ENCODE peak calls at places on chromosomes 2 and 18, in nine cellular contexts. S is fibroblast of lung; B is MM.1S; K is CD8-positive, alpha-beta memory T cell; Q is Karpas-422; F is GM23248; G is psoas muscle; C is IMR-90; M is A549. Z is an unnamed sample.

GRCh38 chr2:2582998-2583545 is 252.0 kb upstream of the MYT1L start:
- DNase-seq in C (no peak), B (no peak), G (no peak), Q (no peak), M (no peak), F (no peak), S (no peak), K (no peak), Z (no peak)

GRCh38 chr2:163157891-163158511 is 319.4 kb upstream of the KCNH7 start:
- DNase-seq in F (peak; percentile 72), K (no peak), M (no peak), Q (no peak), C (peak; percentile 89), G (no peak), B (no peak), S (peak; percentile 72), Z (no peak)

GRCh38 chr2:166138144-166138543 is 10.3 kb upstream of the SCN1A start:
- DNase-seq in C (no peak), G (no peak), S (no peak), M (no peak), K (no peak), Q (no peak), B (no peak), F (no peak), Z (no peak)

GRCh38 chr18:69599377-69599776 is 198.7 kb downstream of the DOK6 start:
- DNase-seq in M (no peak), Q (no peak), C (no peak), G (no peak), F (no peak), B (no peak), K (no peak), S (no peak), Z (no peak)

GRCh38 chr2:63189026-63189425 is 138.4 kb downstream of the OTX1 start:
- DNase-seq in M (peak; percentile 74), F (peak; percentile 72), K (no peak), S (peak; percentile 47), G (no peak), C (peak; percentile 44), Q (peak; percentile 84), B (peak; percentile 76), Z (no peak)

GRCh38 chr2:2848621-2849443 is 517.8 kb upstream of the MYT1L start:
- DNase-seq in F (no peak), G (no peak), K (no peak), M (no peak), B (no peak), C (no peak), S (no peak), Q (no peak), Z (no peak)

GRCh38 chr2:217909156-217909820 is 93.5 kb downstream of the TNS1 start:
- DNase-seq in C (no peak), B (no peak), S (no peak), Q (peak; percentile 60), G (peak; percentile 35), K (no peak), F (no peak), M (no peak), Z (no peak)

GRCh38 chr2:66576381-66577330 is 141.7 kb downstream of the MEIS1 start:
- DNase-seq in S (peak; percentile 89), F (peak; percentile 68), M (peak; percentile 37), Q (no peak), K (no peak), B (no peak), C (peak; percentile 79), G (peak; percentile 48), Z (no peak)

GRCh38 chr2:229601396-229601795 is 113.0 kb downstream of the DNER start:
- DNase-seq in F (peak; percentile 9), C (no peak), Q (no peak), M (no peak), B (no peak), K (no peak), S (no peak), G (no peak), Z (no peak)

GRCh38 chr2:215238485-215239098 is 73.3 kb upstream of the ATIC start:
- DNase-seq in F (peak; percentile 16), M (no peak), G (no peak), Q (no peak), B (no peak), S (peak; percentile 6), K (no peak), C (no peak), Z (no peak)

GRCh38 chr2:183021613-183022012 is 16.6 kb downstream of the NCKAP1 start:
- DNase-seq in Q (no peak), B (no peak), C (no peak), K (no peak), S (no peak), M (no peak), F (no peak), G (no peak), Z (no peak)

GRCh38 chr18:48893559-48894265 is 57.1 kb downstream of the SMAD7 start:
- DNase-seq in B (no peak), S (no peak), F (no peak), C (no peak), G (no peak), M (no peak), Q (no peak), K (no peak), Z (no peak)

GRCh38 chr18:48894799-48895346 is 55.9 kb downstream of the SMAD7 start:
- DNase-seq in C (no peak), F (no peak), S (no peak), B (no peak), M (no peak), Q (no peak), K (no peak), G (no peak), Z (no peak)

GRCh38 chr18:48892146-48892855 is 58.5 kb downstream of the SMAD7 start:
- DNase-seq in C (no peak), Q (no peak), M (no peak), F (no peak), K (no peak), G (no peak), B (no peak), S (no peak), Z (no peak)

GRCh38 chr18:48893061-48893558 is 57.7 kb downstream of the SMAD7 start:
- DNase-seq in Q (no peak), S (no peak), B (no peak), C (no peak), G (no peak), M (no peak), F (no peak), K (no peak), Z (no peak)

DNA sequence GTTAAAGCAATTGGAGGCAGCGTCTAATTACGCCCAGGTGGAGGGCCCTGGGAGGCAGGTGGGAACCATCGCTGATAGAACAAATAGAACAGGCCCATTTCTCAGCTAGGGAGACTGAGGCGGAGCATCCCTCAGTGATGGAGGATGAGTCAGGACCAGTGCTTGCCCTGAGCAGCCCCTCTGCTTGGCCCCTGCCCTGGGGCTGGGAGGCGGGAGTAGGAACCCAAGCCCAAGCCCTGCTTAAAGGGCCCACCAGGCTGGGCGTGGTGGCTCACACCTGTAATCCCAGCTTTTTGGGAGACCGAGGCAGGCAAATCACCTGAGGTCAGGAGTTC is 56.5 kb downstream of the SMAD7 start:
- DNase-seq in Q (no peak), B (no peak), S (no peak), M (no peak), K (no peak), C (no peak), G (no peak), F (no peak), Z (no peak)
- H3K4me1 ChIP-seq in Q (no peaks in the 10 kb centered on the region), B (peaks cover 17% of the 10 kb centered on the region), S (peaks cover 14% of the 10 kb centered on the region), M (peaks cover 13% of the 10 kb centered on the region), K (no peaks in the 10 kb centered on the region), C (peaks cover 9% of the 10 kb centered on the region), G (no peaks in the 10 kb centered on the region), F (peaks cover 12% of the 10 kb centered on the region), Z (no peaks in the 10 kb centered on the region)

GRCh38 chr2:11404381-11405073 is 60.1 kb upstream of the ROCK2 start:
- DNase-seq in C (no peak), G (no peak), K (no peak), M (no peak), B (no peak), F (no peak), Q (no peak), S (no peak), Z (no peak)
- H3K27ac ChIP-seq in C (no peak overlapping the region), G (peak overlapping the region; percentile 73), K (no peak overlapping the region), M (peak overlapping the region; percentile 58), B (no peak overlapping the region), F (no peak overlapping the region), Q (no peak overlapping the region), S (peak overlapping the region; percentile 68), Z (no peak overlapping the region)

DNA sequence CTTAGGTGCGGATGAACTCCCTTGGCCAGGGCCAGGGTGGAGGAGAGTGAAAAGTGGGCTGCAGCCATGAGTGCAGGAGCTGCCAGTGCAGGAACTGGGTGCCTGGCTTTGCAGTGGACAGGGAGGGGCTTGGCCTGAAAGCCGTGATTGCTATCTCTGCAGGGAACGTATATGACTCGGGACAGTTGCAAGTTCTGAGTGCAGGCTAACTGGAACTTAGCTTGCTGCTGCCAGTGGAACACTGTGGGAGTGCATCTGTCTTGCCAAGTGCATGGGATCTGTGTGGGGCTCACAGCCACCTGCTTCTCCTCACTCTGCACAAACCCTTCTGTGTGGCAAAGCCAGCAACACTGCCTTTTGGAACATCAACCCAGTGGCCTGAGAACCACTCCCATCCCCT is 36.9 kb downstream of the FLACC1 start:
- DNase-seq in K (no peak), F (no peak), C (no peak), S (no peak), Q (no peak), M (no peak), B (no peak), G (no peak), Z (no peak)
- H3K9me3 ChIP-seq in K (peaks cover 7% of the 10 kb centered on the region), F (no peaks in the 10 kb centered on the region), C (peaks cover 7% of the 10 kb centered on the region), S (no peaks in the 10 kb centered on the region), Q (peaks cover 10% of the 10 kb centered on the region), M (peaks cover 13% of the 10 kb centered on the region), B (no peaks in the 10 kb centered on the region), G (peaks cover 15% of the 10 kb centered on the region), Z (peaks cover 21% of the 10 kb centered on the region)

GRCh38 chr2:54540194-54540593 is 84.1 kb downstream of the SPTBN1 start:
- DNase-seq in M (no peak), K (no peak), G (no peak), S (no peak), C (peak; percentile 15), B (no peak), Q (no peak), F (no peak), Z (no peak)

GRCh38 chr2:54539683-54540082 is 83.6 kb downstream of the SPTBN1 start:
- DNase-seq in M (no peak), C (no peak), G (no peak), S (no peak), K (no peak), Q (no peak), B (no peak), F (no peak), Z (no peak)

GRCh38 chr2:54543736-54544396 is 87.7 kb downstream of the SPTBN1 start:
- DNase-seq in F (no peak), S (no peak), M (no peak), K (no peak), Q (no peak), G (no peak), B (no peak), C (no peak), Z (no peak)

GRCh38 chr2:54538537-54538936 is 82.4 kb downstream of the SPTBN1 start:
- DNase-seq in B (no peak), Q (no peak), S (no peak), F (no peak), K (no peak), G (no peak), C (no peak), M (no peak), Z (no peak)

DNA sequence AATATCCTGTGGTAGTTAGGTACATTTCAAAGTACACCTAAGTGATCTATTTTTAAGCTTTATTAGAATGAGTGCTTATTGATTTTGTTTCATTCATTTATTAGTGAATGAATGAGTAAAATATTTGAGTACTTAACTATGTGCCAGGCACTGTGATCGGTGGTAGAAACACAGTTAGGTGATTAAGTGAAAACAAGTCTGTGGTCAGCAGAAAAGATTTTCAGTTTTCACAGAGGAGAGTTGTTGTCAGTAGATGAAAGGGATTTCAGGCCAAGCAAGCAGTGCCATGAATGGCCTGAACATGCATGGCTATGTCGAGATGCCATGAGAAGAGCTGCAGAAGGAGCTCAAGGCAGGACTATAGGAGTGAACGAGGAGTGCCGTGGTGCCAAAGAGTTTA is 85.9 kb downstream of the SPTBN1 start:
- DNase-seq in C (no peak), S (no peak), Q (no peak), B (peak; percentile 52), M (no peak), F (no peak), G (no peak), K (no peak), Z (no peak)
- H3K4me1 ChIP-seq in C (peaks cover 5% of the 10 kb centered on the region), S (peaks cover 5% of the 10 kb centered on the region), Q (no peaks in the 10 kb centered on the region), B (peaks cover 11% of the 10 kb centered on the region), M (peaks cover 64% of the 10 kb centered on the region), F (peaks cover 17% of the 10 kb centered on the region), G (peaks cover 7% of the 10 kb centered on the region), K (no peaks in the 10 kb centered on the region), Z (no peaks in the 10 kb centered on the region)